ENCODE peak calls at places on chromosomes 1 and 21, in nine cellular contexts. X is A549, Z is K562, W is uterus, G is heart left ventricle, L is NB4, N is tibial nerve, O is GM12891, Y is GM12878. U is an unnamed sample.

GRCh38 chr1:25245809-25246599 is 1.2 kb downstream of the RSRP1 start:
- DNase-seq in Z (peak), W (no peak), X (peak), G (no peak), L (peak), N (no peak), Y (no peak), O (no peak), U (no peak)

GRCh38 chr1:9438431-9439073 is 100.7 kb upstream of the SLC25A33 start:
- DNase-seq in L (peak), X (peak), Y (no peak), G (no peak), Z (no peak), O (no peak), W (peak), N (peak), U (peak)

GRCh38 chr21:37503848-37504467 is 137.4 kb downstream of the DYRK1A start:
- DNase-seq in X (no peak), G (no peak), Y (no peak), L (no peak), N (no peak), W (no peak), Z (no peak), O (no peak), U (peak)

GRCh38 chr1:31984419-31985347 is 29.0 kb upstream of the KHDRBS1 start:
- DNase-seq in Y (no peak), X (no peak), Z (no peak), N (no peak), W (no peak), G (no peak), L (no peak), O (no peak), U (no peak)

GRCh38 chr1:203628185-203628996 is 1.8 kb downstream of the ATP2B4 start:
- DNase-seq in W (peak), Y (no peak), L (peak), N (no peak), G (no peak), O (no peak), X (no peak), Z (no peak), U (no peak)

GRCh38 chr1:212030936-212031528 is 4.3 kb downstream of the INTS7 start:
- DNase-seq in G (no peak), O (no peak), X (peak), N (no peak), W (no peak), Z (peak), Y (no peak), L (peak), U (peak)

GRCh38 chr1:25810341-25811299 is 9.1 kb upstream of the MTFR1L start:
- DNase-seq in W (peak), O (peak), L (peak), Y (no peak), G (peak), Z (peak), X (peak), N (peak), U (peak)

GRCh38 chr1:42739753-42740700 is at the start of gene CLDN19:
- DNase-seq in Z (peak), N (no peak), L (no peak), X (no peak), W (no peak), O (no peak), Y (no peak), G (no peak), U (no peak)

GRCh38 chr1:235758931-235759330 is 107.8 kb downstream of the LYST start:
- DNase-seq in L (no peak), O (no peak), N (no peak), X (no peak), Z (no peak), Y (no peak), G (no peak), W (no peak), U (no peak)

GRCh38 chr1:172069535-172069934 is 228.2 kb downstream of the DNM3 start:
- DNase-seq in X (no peak), L (no peak), Z (no peak), W (peak), O (no peak), G (no peak), Y (no peak), N (no peak), U (no peak)

GRCh38 chr1:149978547-149979023 is 31.9 kb downstream of the OTUD7B start:
- DNase-seq in Y (no peak), W (no peak), G (no peak), L (no peak), N (no peak), O (no peak), Z (no peak), X (no peak), U (no peak)

GRCh38 chr1:175338447-175339135 is 146.0 kb upstream of the KIAA0040 start:
- DNase-seq in Y (no peak), N (no peak), W (no peak), G (no peak), X (peak), L (peak), O (peak), Z (peak), U (peak)

GRCh38 chr1:87226341-87226760 is 102.3 kb upstream of the LMO4 start:
- DNase-seq in L (no peak), O (no peak), W (peak), G (peak), X (peak), Z (no peak), Y (no peak), N (peak), U (peak)

GRCh38 chr1:196440711-196441110 is 167.5 kb downstream of the KCNT2 start:
- DNase-seq in N (no peak), X (no peak), G (no peak), L (no peak), Z (no peak), W (no peak), Y (no peak), O (no peak), U (no peak)

GRCh38 chr1:32448773-32449456 is 16.0 kb upstream of the ZBTB8B start:
- DNase-seq in W (no peak), X (peak), N (no peak), L (peak), G (no peak), Z (peak), Y (no peak), O (no peak), U (no peak)

GRCh38 chr1:80731241-80731894 is 1069.4 kb upstream of the ADGRL2 start:
- DNase-seq in L (no peak), O (no peak), X (no peak), G (no peak), Z (no peak), N (no peak), W (no peak), Y (no peak), U (no peak)

GRCh38 chr1:30521261-30521865 is 202.0 kb downstream of the MATN1 start:
- DNase-seq in X (no peak), Y (no peak), G (peak), W (no peak), O (no peak), L (no peak), Z (no peak), N (no peak), U (no peak)

GRCh38 chr1:63004868-63005267 is 220.9 kb downstream of the ATG4C start:
- DNase-seq in X (peak), O (no peak), Z (no peak), G (no peak), L (peak), N (no peak), Y (no peak), W (no peak), U (no peak)

GRCh38 chr1:200776949-200777348 is 38.3 kb downstream of the CAMSAP2 start:
- DNase-seq in O (no peak), Y (no peak), G (no peak), W (no peak), N (no peak), X (peak), L (no peak), Z (peak), U (no peak)

GRCh38 chr1:198101716-198102453 is 54.9 kb upstream of the NEK7 start:
- DNase-seq in O (no peak), W (no peak), G (no peak), Z (no peak), Y (no peak), L (no peak), X (no peak), N (no peak), U (no peak)

GRCh38 chr1:27332536-27333281 is 9.1 kb upstream of the SYTL1 start:
- DNase-seq in X (no peak), W (peak), N (no peak), Y (no peak), Z (peak), G (peak), O (peak), L (peak), U (no peak)

GRCh38 chr1:67313934-67314671 is 6.4 kb downstream of the IL12RB2 start:
- DNase-seq in O (no peak), X (no peak), Y (no peak), L (no peak), N (no peak), Z (no peak), G (no peak), W (no peak), U (no peak)

GRCh38 chr1:104671684-104672353 is 922.1 kb downstream of the AMY1C start:
- DNase-seq in G (no peak), Z (no peak), X (no peak), W (no peak), Y (no peak), L (no peak), N (no peak), O (no peak), U (no peak)

GRCh38 chr21:35540950-35541632 is 492.0 kb upstream of the RUNX1 start:
- DNase-seq in N (no peak), W (no peak), O (no peak), X (no peak), Y (no peak), Z (no peak), G (no peak), L (no peak), U (no peak)

GRCh38 chr1:165827199-165828102 is at the start of gene UCK2:
- DNase-seq in G (peak), O (peak), Y (no peak), Z (peak), X (peak), W (peak), L (peak), N (peak), U (peak)

GRCh38 chr1:206470692-206471414 is 577 bp downstream of the IKBKE start:
- DNase-seq in G (no peak), Z (no peak), L (peak), W (no peak), Y (peak), O (peak), N (no peak), X (no peak), U (peak)

GRCh38 chr1:55244476-55245109 is 29.4 kb upstream of the USP24 start:
- DNase-seq in Y (no peak), Z (no peak), G (no peak), L (peak), O (no peak), X (no peak), N (no peak), W (no peak), U (no peak)

GRCh38 chr1:24545673-24546072 is 10.2 kb upstream of the NCMAP start:
- DNase-seq in Y (no peak), O (no peak), X (no peak), L (no peak), G (no peak), N (no peak), Z (no peak), W (no peak), U (no peak)

GRCh38 chr1:7856345-7856744 is 3.5 kb upstream of the UTS2 start:
- DNase-seq in L (peak), O (no peak), W (no peak), X (no peak), Y (no peak), G (no peak), N (no peak), Z (peak), U (no peak)

GRCh38 chr1:204103121-204103741 is 30.3 kb downstream of the SOX13 start:
- DNase-seq in O (no peak), W (no peak), Z (no peak), L (no peak), N (no peak), X (no peak), Y (no peak), G (no peak), U (no peak)

GRCh38 chr1:17251699-17252376 is 2.9 kb downstream of the PADI3 start:
- DNase-seq in X (no peak), Y (no peak), N (no peak), Z (no peak), G (no peak), L (no peak), W (no peak), O (no peak), U (peak)

GRCh38 chr1:48978413-48978812 is 201.7 kb upstream of the BEND5 start:
- DNase-seq in X (no peak), L (no peak), G (no peak), Y (no peak), Z (no peak), W (no peak), O (no peak), N (no peak), U (no peak)

GRCh38 chr1:214958491-214958890 is 124.0 kb upstream of the KCNK2 start:
- DNase-seq in W (no peak), Y (no peak), O (no peak), G (no peak), N (no peak), X (no peak), Z (no peak), L (no peak), U (no peak)

GRCh38 chr1:9388628-9389184 is 96.0 kb downstream of the SPSB1 start:
- DNase-seq in L (peak), W (no peak), Z (peak), O (no peak), X (peak), N (no peak), Y (no peak), G (no peak), U (peak)

GRCh38 chr1:19203440-19203839 is 6.6 kb downstream of the UBR4 start:
- DNase-seq in X (peak), W (no peak), Y (no peak), G (no peak), N (no peak), O (no peak), L (no peak), Z (no peak), U (peak)

GRCh38 chr1:2644171-2644570 is 11.4 kb upstream of the MMEL1 start:
- DNase-seq in N (no peak), G (no peak), L (no peak), O (no peak), W (peak), X (no peak), Z (no peak), Y (no peak), U (no peak)

GRCh38 chr1:2642131-2642559 is 9.3 kb upstream of the MMEL1 start:
- DNase-seq in Z (no peak), O (no peak), X (no peak), L (no peak), N (no peak), Y (no peak), G (no peak), W (no peak), U (no peak)

GRCh38 chr1:2643414-2644077 is 10.7 kb upstream of the MMEL1 start:
- DNase-seq in W (peak), G (peak), L (no peak), O (no peak), N (no peak), Y (no peak), X (no peak), Z (no peak), U (no peak)

GRCh38 chr1:2641381-2642130 is 8.7 kb upstream of the MMEL1 start:
- DNase-seq in O (no peak), Z (no peak), X (no peak), L (no peak), Y (no peak), N (no peak), W (no peak), G (no peak), U (no peak)

GRCh38 chr1:2642560-2643413 is 10.0 kb upstream of the MMEL1 start:
- DNase-seq in N (peak), X (peak), G (peak), Y (peak), Z (peak), W (peak), L (peak), O (peak), U (peak)
- TF ChIP-seq POLR2A in N (peak), X (peak), G (peak), Y (peak), Z (peak), W (peak), L (peak), O (peak), U (peak)

DNA sequence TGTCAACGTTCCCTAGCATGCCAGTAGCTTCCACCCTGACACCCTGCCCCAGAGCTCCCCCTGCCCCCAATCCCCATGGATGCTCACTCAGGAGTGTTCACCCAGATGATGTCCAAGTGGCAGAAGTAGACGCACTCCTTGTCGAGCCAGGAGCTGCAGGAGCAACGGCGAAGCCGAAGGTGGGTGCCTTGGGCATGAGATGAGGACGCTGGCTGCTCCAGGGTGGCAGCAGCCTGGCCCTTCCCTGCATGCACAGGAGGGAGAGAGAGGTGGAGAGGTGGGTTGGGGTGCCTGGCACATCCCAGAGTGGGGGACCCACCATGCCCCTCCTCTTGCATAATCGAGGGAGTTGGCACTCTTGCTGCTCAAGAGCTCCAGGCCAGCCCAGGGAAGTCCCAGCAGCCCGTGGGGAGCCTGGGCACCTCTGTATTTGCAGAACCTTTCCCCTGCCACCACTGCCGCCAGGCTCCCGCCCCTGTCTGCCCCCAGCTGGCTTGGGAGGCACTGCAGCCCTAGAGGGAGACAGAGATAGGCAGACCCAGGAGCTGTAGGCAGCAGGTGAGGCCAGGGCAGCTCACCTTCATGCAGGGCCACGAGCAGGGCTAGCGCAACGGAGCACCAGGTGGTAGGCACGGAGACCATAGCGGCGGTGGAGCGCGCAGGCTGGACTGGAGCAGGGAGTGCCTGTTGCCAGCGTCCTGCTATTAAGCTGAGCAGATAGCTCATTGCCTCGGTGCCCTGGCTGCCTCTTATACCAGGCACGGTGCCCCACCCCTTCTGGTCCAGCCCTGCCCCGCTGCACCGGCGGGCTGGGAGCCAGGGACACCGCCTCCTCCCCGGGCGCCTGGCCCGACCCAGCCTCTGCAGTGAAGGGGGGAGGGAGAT is at the start of gene EDN2:
- DNase-seq in X (peak), N (no peak), O (no peak), L (no peak), Z (no peak), G (peak), W (no peak), Y (no peak), U (no peak)
- TF ChIP-seq POLR2A in X (peak), N (no peak), O (no peak), L (no peak), Z (no peak), G (no peak), W (no peak), Y (no peak), U (no peak)

GRCh38 chr1:11805454-11806306 is at the start of the genes CLCN6 and MTHFR:
- DNase-seq in W (peak), O (peak), L (peak), G (peak), Y (peak), X (peak), N (peak), Z (peak), U (peak)
- TF ChIP-seq POLR2A in W (peak), O (peak), L (peak), G (peak), Y (peak), X (peak), N (peak), Z (peak), U (peak)

DNA sequence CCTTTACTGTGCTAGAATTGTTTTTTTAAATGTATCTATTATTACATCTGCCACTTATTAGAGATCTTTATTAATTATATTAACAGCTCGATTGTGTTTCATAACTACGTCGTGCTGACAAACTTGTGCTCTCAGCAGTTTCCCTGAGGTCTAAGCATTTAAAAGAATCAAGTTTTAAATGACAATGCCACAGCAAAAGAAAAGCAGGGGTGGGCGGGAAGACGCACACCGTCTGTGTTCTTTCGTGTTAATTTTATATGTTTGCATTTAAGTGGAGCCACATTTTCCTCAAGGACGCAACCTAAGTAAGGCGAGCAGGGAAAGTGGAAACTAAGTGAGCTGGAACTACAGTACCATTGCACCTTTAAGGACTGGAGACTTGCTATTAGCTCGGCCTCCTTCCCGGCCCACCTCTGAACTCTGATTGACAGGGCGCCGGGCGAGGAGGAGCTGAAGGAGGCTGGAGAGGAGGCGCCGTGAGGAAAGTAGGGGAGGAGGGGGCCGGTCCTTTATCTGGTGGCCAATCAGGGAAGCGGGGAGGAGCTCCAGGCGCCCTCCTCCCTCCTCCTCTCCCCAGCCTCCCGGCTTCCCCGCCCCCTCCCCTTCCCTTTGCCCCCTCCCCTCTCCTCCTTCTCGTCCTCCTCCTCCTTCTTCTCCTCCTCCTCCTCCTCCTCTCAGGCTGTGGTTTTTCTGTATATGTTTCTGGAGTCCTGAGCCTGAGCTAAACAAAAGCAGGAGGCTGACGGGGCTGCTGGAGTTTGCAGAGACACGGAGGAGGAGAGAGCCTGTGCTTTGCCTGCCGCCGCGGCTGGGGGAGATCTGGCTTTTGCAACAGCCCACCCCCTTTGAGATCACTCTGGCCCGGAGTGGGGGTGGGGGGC is at the start of gene PBX1:
- DNase-seq in Y (peak), L (peak), Z (peak), X (peak), W (peak), N (peak), O (peak), G (peak), U (peak)
- TF ChIP-seq POLR2A in Y (no peak), L (no peak), Z (no peak), X (peak), W (peak), N (no peak), O (no peak), G (peak), U (peak)

DNA sequence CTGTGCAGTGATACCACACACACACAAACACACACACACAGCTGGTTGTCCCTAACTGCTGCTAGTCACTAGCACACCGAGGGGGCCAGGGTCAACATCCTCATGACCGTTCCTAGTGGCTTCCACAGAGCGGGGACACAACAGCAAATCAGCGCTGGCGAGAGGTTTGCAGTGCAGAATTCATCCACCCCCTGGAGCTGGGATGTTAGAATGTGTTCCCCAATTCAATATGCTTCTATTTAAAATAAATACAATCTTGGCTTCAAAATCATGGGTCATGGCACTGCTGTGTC is 16.2 kb upstream of the C2CD2 start:
- DNase-seq in Y (no peak), N (no peak), G (no peak), O (no peak), X (no peak), L (no peak), Z (no peak), W (peak), U (no peak)
- TF ChIP-seq POLR2A in Y (no peak), N (no peak), G (no peak), O (no peak), X (no peak), L (no peak), Z (no peak), W (no peak), U (no peak)